ENCODE peak calls at places on chromosome 5, in seven cellular contexts. One of them, this sample, is unnamed.

GRCh38 chr5:155274484-155274883 is 260.9 kb downstream of the KIF4B start:
- DNase-seq in mesendoderm: peak; percentile 58
- DNase-seq in mesenchymal stem cell: no peak
- DNase-seq in IMR-90: no peak
- DNase-seq in H9: no peak
- DNase-seq in H1: no peak
- DNase-seq in trophoblast cell: no peak
- DNase-seq in this sample: no peak

GRCh38 chr5:61519728-61520277 is 187.7 kb downstream of the ZSWIM6 start:
- DNase-seq in mesendoderm: no peak
- DNase-seq in mesenchymal stem cell: peak; percentile 6
- DNase-seq in IMR-90: no peak
- DNase-seq in H9: no peak
- DNase-seq in H1: no peak
- DNase-seq in trophoblast cell: no peak
- DNase-seq in this sample: no peak

GRCh38 chr5:9233712-9234111 is 312.2 kb downstream of the SEMA5A start:
- DNase-seq in mesendoderm: peak; percentile 32
- DNase-seq in mesenchymal stem cell: peak; percentile 17
- DNase-seq in IMR-90: peak; percentile 51
- DNase-seq in H9: no peak
- DNase-seq in H1: no peak
- DNase-seq in trophoblast cell: no peak
- DNase-seq in this sample: peak; percentile 12

GRCh38 chr5:14036514-14036913 is 92.0 kb upstream of the DNAH5 start:
- DNase-seq in mesendoderm: peak; percentile 73
- DNase-seq in mesenchymal stem cell: peak; percentile 63
- DNase-seq in IMR-90: peak; percentile 69
- DNase-seq in H9: peak; percentile 42
- DNase-seq in H1: no peak
- DNase-seq in trophoblast cell: no peak
- DNase-seq in this sample: no peak

GRCh38 chr5:53418844-53419243 is 61.6 kb upstream of the FST start:
- DNase-seq in mesendoderm: no peak
- DNase-seq in mesenchymal stem cell: peak; percentile 93
- DNase-seq in IMR-90: peak; percentile 99
- DNase-seq in H9: no peak
- DNase-seq in H1: no peak
- DNase-seq in trophoblast cell: no peak
- DNase-seq in this sample: no peak

GRCh38 chr5:135458921-135459331 is 6.8 kb upstream of the TIFAB start:
- DNase-seq in mesendoderm: no peak
- DNase-seq in mesenchymal stem cell: no peak
- DNase-seq in IMR-90: peak; percentile 35
- DNase-seq in H9: no peak
- DNase-seq in H1: no peak
- DNase-seq in trophoblast cell: no peak
- DNase-seq in this sample: no peak

GRCh38 chr5:41858890-41859289 is 11.3 kb downstream of the OXCT1 start:
- DNase-seq in mesendoderm: no peak
- DNase-seq in mesenchymal stem cell: no peak
- DNase-seq in IMR-90: no peak
- DNase-seq in H9: no peak
- DNase-seq in H1: no peak
- DNase-seq in trophoblast cell: no peak
- DNase-seq in this sample: no peak

GRCh38 chr5:147453901-147454814 is 55.7 kb downstream of the DPYSL3 start:
- DNase-seq in mesendoderm: peak; percentile 95
- DNase-seq in mesenchymal stem cell: peak; percentile 91
- DNase-seq in IMR-90: peak; percentile 85
- DNase-seq in H9: peak; percentile 88
- DNase-seq in H1: peak; percentile 70
- DNase-seq in trophoblast cell: peak; percentile 79
- DNase-seq in this sample: peak; percentile 95

GRCh38 chr5:135263022-135263668 is 135.9 kb downstream of the MACROH2A1 start:
- DNase-seq in mesendoderm: no peak
- DNase-seq in mesenchymal stem cell: peak; percentile 64
- DNase-seq in IMR-90: no peak
- DNase-seq in H9: no peak
- DNase-seq in H1: no peak
- DNase-seq in trophoblast cell: peak; percentile 56
- DNase-seq in this sample: no peak

GRCh38 chr5:113512341-113512740 is 1.2 kb upstream of the YTHDC2 start:
- DNase-seq in mesendoderm: no peak
- DNase-seq in mesenchymal stem cell: no peak
- DNase-seq in IMR-90: no peak
- DNase-seq in H9: no peak
- DNase-seq in H1: no peak
- DNase-seq in trophoblast cell: peak; percentile 18
- DNase-seq in this sample: no peak

GRCh38 chr5:14142202-14142855 is 813 bp upstream of the TRIO start:
- DNase-seq in mesendoderm: no peak
- DNase-seq in mesenchymal stem cell: peak; percentile 63
- DNase-seq in IMR-90: no peak
- DNase-seq in H9: no peak
- DNase-seq in H1: no peak
- DNase-seq in trophoblast cell: peak; percentile 41
- DNase-seq in this sample: no peak

GRCh38 chr5:34510002-34510401 is 146.1 kb upstream of the RAI14 start:
- DNase-seq in mesendoderm: no peak
- DNase-seq in mesenchymal stem cell: no peak
- DNase-seq in IMR-90: no peak
- DNase-seq in H9: no peak
- DNase-seq in H1: no peak
- DNase-seq in trophoblast cell: peak; percentile 21
- DNase-seq in this sample: no peak

GRCh38 chr5:41764650-41765049 is 105.6 kb downstream of the OXCT1 start:
- DNase-seq in mesendoderm: peak; percentile 54
- DNase-seq in mesenchymal stem cell: no peak
- DNase-seq in IMR-90: no peak
- DNase-seq in H9: no peak
- DNase-seq in H1: no peak
- DNase-seq in trophoblast cell: no peak
- DNase-seq in this sample: no peak

GRCh38 chr5:123035950-123036390 is 555 bp downstream of the PPIC start:
- DNase-seq in mesendoderm: peak; percentile 74
- DNase-seq in mesenchymal stem cell: peak; percentile 57
- DNase-seq in IMR-90: peak; percentile 29
- DNase-seq in H9: peak; percentile 77
- DNase-seq in H1: peak; percentile 17
- DNase-seq in trophoblast cell: peak; percentile 71
- DNase-seq in this sample: peak; percentile 52

GRCh38 chr5:102740515-102740914 is 14.6 kb upstream of the PAM start:
- DNase-seq in mesendoderm: no peak
- DNase-seq in mesenchymal stem cell: no peak
- DNase-seq in IMR-90: no peak
- DNase-seq in H9: no peak
- DNase-seq in H1: no peak
- DNase-seq in trophoblast cell: no peak
- DNase-seq in this sample: no peak
- H3K23ac ChIP-seq in mesendoderm: no peak overlapping the region
- H3K23ac ChIP-seq in mesenchymal stem cell: no peak overlapping the region
- H3K23ac ChIP-seq in IMR-90: no peak overlapping the region
- H3K23ac ChIP-seq in H9: no peak overlapping the region
- H3K23ac ChIP-seq in H1: no peak overlapping the region
- H3K23ac ChIP-seq in trophoblast cell: no peak overlapping the region
- H3K23ac ChIP-seq in this sample: no peak overlapping the region

GRCh38 chr5:180649297-180650039 is at the start of gene FLT4:
- DNase-seq in mesendoderm: no peak
- DNase-seq in mesenchymal stem cell: no peak
- DNase-seq in IMR-90: no peak
- DNase-seq in H9: no peak
- DNase-seq in H1: no peak
- DNase-seq in trophoblast cell: peak; percentile 10
- DNase-seq in this sample: no peak
- H3K27me3 ChIP-seq in mesendoderm: peaks cover 21% of the 10 kb centered on the region
- H3K27me3 ChIP-seq in mesenchymal stem cell: peaks cover 79% of the 10 kb centered on the region
- H3K27me3 ChIP-seq in IMR-90: peaks cover 45% of the 10 kb centered on the region
- H3K27me3 ChIP-seq in H9: peaks cover 11% of the 10 kb centered on the region
- H3K27me3 ChIP-seq in H1: peaks cover 32% of the 10 kb centered on the region
- H3K27me3 ChIP-seq in trophoblast cell: peaks cover 25% of the 10 kb centered on the region
- H3K27me3 ChIP-seq in this sample: peaks cover 14% of the 10 kb centered on the region

GRCh38 chr5:139641116-139642080 is 6.8 kb upstream of the CXXC5 start:
- DNase-seq in mesendoderm: no peak
- DNase-seq in mesenchymal stem cell: no peak
- DNase-seq in IMR-90: no peak
- DNase-seq in H9: no peak
- DNase-seq in H1: no peak
- DNase-seq in trophoblast cell: no peak
- DNase-seq in this sample: no peak

GRCh38 chr5:139640432-139641115 is 7.6 kb upstream of the CXXC5 start:
- DNase-seq in mesendoderm: no peak
- DNase-seq in mesenchymal stem cell: no peak
- DNase-seq in IMR-90: no peak
- DNase-seq in H9: peak; percentile 45
- DNase-seq in H1: no peak
- DNase-seq in trophoblast cell: no peak
- DNase-seq in this sample: no peak

GRCh38 chr5:139644001-139644456 is 4.1 kb upstream of the CXXC5 start:
- DNase-seq in mesendoderm: no peak
- DNase-seq in mesenchymal stem cell: no peak
- DNase-seq in IMR-90: no peak
- DNase-seq in H9: no peak
- DNase-seq in H1: no peak
- DNase-seq in trophoblast cell: no peak
- DNase-seq in this sample: no peak

GRCh38 chr5:139642891-139643871 is 5.0 kb upstream of the CXXC5 start:
- DNase-seq in mesendoderm: no peak
- DNase-seq in mesenchymal stem cell: no peak
- DNase-seq in IMR-90: no peak
- DNase-seq in H9: peak; percentile 45
- DNase-seq in H1: no peak
- DNase-seq in trophoblast cell: no peak
- DNase-seq in this sample: no peak

GRCh38 chr5:139642213-139642612 is 5.9 kb upstream of the CXXC5 start:
- DNase-seq in mesendoderm: no peak
- DNase-seq in mesenchymal stem cell: no peak
- DNase-seq in IMR-90: no peak
- DNase-seq in H9: no peak
- DNase-seq in H1: no peak
- DNase-seq in trophoblast cell: no peak
- DNase-seq in this sample: no peak
- H3K4me1 ChIP-seq in mesendoderm: peaks cover 38% of the 10 kb centered on the region
- H3K4me1 ChIP-seq in mesenchymal stem cell: peaks cover 74% of the 10 kb centered on the region
- H3K4me1 ChIP-seq in IMR-90: peaks cover 10% of the 10 kb centered on the region
- H3K4me1 ChIP-seq in H9: peaks cover 22% of the 10 kb centered on the region
- H3K4me1 ChIP-seq in H1: peaks cover 52% of the 10 kb centered on the region
- H3K4me1 ChIP-seq in trophoblast cell: peaks cover 56% of the 10 kb centered on the region
- H3K4me1 ChIP-seq in this sample: peaks cover 27% of the 10 kb centered on the region

GRCh38 chr5:56769875-56770604 is 45.3 kb upstream of the MAP3K1 start:
- DNase-seq in mesendoderm: no peak
- DNase-seq in mesenchymal stem cell: no peak
- DNase-seq in IMR-90: no peak
- DNase-seq in H9: no peak
- DNase-seq in H1: no peak
- DNase-seq in trophoblast cell: no peak
- DNase-seq in this sample: no peak

GRCh38 chr5:56766926-56767325 is 48.4 kb upstream of the MAP3K1 start:
- DNase-seq in mesendoderm: no peak
- DNase-seq in mesenchymal stem cell: no peak
- DNase-seq in IMR-90: no peak
- DNase-seq in H9: no peak
- DNase-seq in H1: no peak
- DNase-seq in trophoblast cell: no peak
- DNase-seq in this sample: no peak

GRCh38 chr5:56772767-56773166 is 42.6 kb upstream of the MAP3K1 start:
- DNase-seq in mesendoderm: no peak
- DNase-seq in mesenchymal stem cell: no peak
- DNase-seq in IMR-90: no peak
- DNase-seq in H9: no peak
- DNase-seq in H1: no peak
- DNase-seq in trophoblast cell: no peak
- DNase-seq in this sample: no peak
- H3K23ac ChIP-seq in mesendoderm: no peak overlapping the region
- H3K23ac ChIP-seq in mesenchymal stem cell: no peak overlapping the region
- H3K23ac ChIP-seq in IMR-90: no peak overlapping the region
- H3K23ac ChIP-seq in H9: no peak overlapping the region
- H3K23ac ChIP-seq in H1: no peak overlapping the region
- H3K23ac ChIP-seq in trophoblast cell: no peak overlapping the region
- H3K23ac ChIP-seq in this sample: no peak overlapping the region